ENCODE peak calls at places on chromosomes 2 and 18, in six cellular contexts. M is pancreas, Q is astrocyte of the spinal cord, F is IMR-90, I is right cardiac atrium, B is NCI-H1105. C is an unnamed sample.

GRCh38 chr18:56146565-56146964 is 491.8 kb downstream of the TXNL1 start:
- DNase-seq in M (no peak), Q (no peak), F (peak), I (no peak), B (no peak), C (no peak)

GRCh38 chr2:74585406-74586182 is 31.1 kb downstream of the DOK1 start:
- DNase-seq in M (no peak), Q (no peak), F (no peak), I (no peak), B (no peak), C (no peak)

GRCh38 chr2:174635015-174635593 is 37.5 kb upstream of the WIPF1 start:
- DNase-seq in M (no peak), Q (no peak), F (no peak), I (no peak), B (no peak), C (no peak)

GRCh38 chr2:197934926-197935274 is 130.5 kb downstream of the PLCL1 start:
- DNase-seq in M (no peak), Q (no peak), F (no peak), I (no peak), B (no peak), C (peak)

GRCh38 chr2:88307817-88308216 is 137.7 kb downstream of the THNSL2 start:
- DNase-seq in M (no peak), Q (no peak), F (peak), I (no peak), B (peak), C (peak)

GRCh38 chr18:24530630-24531111 is 70.2 kb downstream of the HRH4 start:
- DNase-seq in M (no peak), Q (peak), F (peak), I (no peak), B (no peak), C (no peak)

GRCh38 chr2:133326651-133327397 is 241.4 kb downstream of the NCKAP5 start:
- DNase-seq in M (no peak), Q (peak), F (peak), I (no peak), B (no peak), C (no peak)

GRCh38 chr2:120477198-120477597 is 131.3 kb downstream of the INHBB start:
- DNase-seq in M (no peak), Q (no peak), F (no peak), I (no peak), B (no peak), C (no peak)

GRCh38 chr2:145595296-145595695 is 1075.4 kb upstream of the ZEB2 start:
- DNase-seq in M (no peak), Q (no peak), F (no peak), I (no peak), B (no peak), C (no peak)

GRCh38 chr18:76376668-76377358 is 118.2 kb downstream of the ZNF516 start:
- DNase-seq in M (no peak), Q (no peak), F (no peak), I (no peak), B (no peak), C (no peak)

GRCh38 chr2:18402-19271 is 27.7 kb downstream of the FAM110C start:
- DNase-seq in M (peak), Q (no peak), F (no peak), I (no peak), B (no peak), C (peak)

GRCh38 chr2:29723255-29724001 is 198.0 kb downstream of the ALK start:
- DNase-seq in M (no peak), Q (no peak), F (no peak), I (no peak), B (no peak), C (peak)

GRCh38 chr2:121810959-121811853 is 55.8 kb downstream of the TSN start:
- DNase-seq in M (peak), Q (peak), F (peak), I (peak), B (peak), C (peak)

GRCh38 chr2:225400060-225400511 is 576 bp downstream of the NYAP2 start:
- DNase-seq in M (no peak), Q (peak), F (peak), I (peak), B (peak), C (no peak)

GRCh38 chr2:135974036-135974435 is 11.4 kb downstream of the DARS1 start:
- DNase-seq in M (no peak), Q (no peak), F (no peak), I (no peak), B (no peak), C (no peak)

GRCh38 chr2:224369028-224369632 is 32.8 kb downstream of the FAM124B start:
- DNase-seq in M (no peak), Q (peak), F (peak), I (no peak), B (peak), C (peak)

GRCh38 chr2:240452471-240453256 is 17.2 kb downstream of the GPC1 start:
- DNase-seq in M (peak), Q (peak), F (peak), I (peak), B (peak), C (no peak)

GRCh38 chr2:39664898-39665591 is 672 bp upstream of the TMEM178A start:
- DNase-seq in M (no peak), Q (no peak), F (no peak), I (no peak), B (no peak), C (no peak)

GRCh38 chr2:120264995-120265394 is 12.3 kb downstream of the RALB start:
- DNase-seq in M (no peak), Q (no peak), F (no peak), I (no peak), B (no peak), C (peak)

GRCh38 chr2:73907840-73908452 is 15.1 kb downstream of the ACTG2 start:
- DNase-seq in M (no peak), Q (peak), F (peak), I (peak), B (no peak), C (no peak)

GRCh38 chr2:317501-318424 is 29.9 kb upstream of the ALKAL2 start:
- DNase-seq in M (no peak), Q (peak), F (peak), I (no peak), B (no peak), C (no peak)

GRCh38 chr2:203763425-203764272 is 57.2 kb downstream of the CD28 start:
- DNase-seq in M (no peak), Q (no peak), F (no peak), I (no peak), B (no peak), C (no peak)

GRCh38 chr2:191190861-191191552 is 40.2 kb upstream of the STAT4 start:
- DNase-seq in M (no peak), Q (no peak), F (no peak), I (no peak), B (no peak), C (no peak)

GRCh38 chr18:22284581-22285230 is 115.3 kb downstream of the GATA6 start:
- DNase-seq in M (no peak), Q (no peak), F (no peak), I (no peak), B (no peak), C (no peak)

GRCh38 chr2:188079176-188079575 is 212.5 kb upstream of the GULP1 start:
- DNase-seq in M (no peak), Q (peak), F (peak), I (no peak), B (no peak), C (no peak)

GRCh38 chr2:190879474-190880373 is 897 bp upstream of the GLS start:
- DNase-seq in M (no peak), Q (no peak), F (no peak), I (no peak), B (no peak), C (no peak)

GRCh38 chr2:31384771-31385276 is 29.7 kb downstream of the XDH start:
- DNase-seq in M (no peak), Q (peak), F (peak), I (no peak), B (no peak), C (no peak)

GRCh38 chr2:148875387-148876051 is 492 bp downstream of the KIF5C start:
- DNase-seq in M (no peak), Q (no peak), F (no peak), I (no peak), B (no peak), C (no peak)

GRCh38 chr2:237150186-237150585 is 64.5 kb downstream of the COPS8 start:
- DNase-seq in M (no peak), Q (no peak), F (no peak), I (no peak), B (no peak), C (no peak)

GRCh38 chr18:48817021-48817461 is 133.7 kb downstream of the SMAD7 start:
- DNase-seq in M (peak), Q (no peak), F (no peak), I (no peak), B (no peak), C (no peak)

GRCh38 chr2:3535794-3536681 is 16.7 kb upstream of the ADI1 start:
- DNase-seq in M (no peak), Q (peak), F (peak), I (peak), B (no peak), C (no peak)

GRCh38 chr2:150983498-150983897 is 278.2 kb downstream of the RBM43 start:
- DNase-seq in M (no peak), Q (no peak), F (no peak), I (no peak), B (no peak), C (no peak)